ENCODE peak calls at places on chromosomes 6 and 20, in four cellular contexts. Q is mucosa of descending colon, V is RPMI7951, S is GM04504. M is an unnamed sample.

GRCh38 chr20:37941332-37941731 is 38.4 kb downstream of the VSTM2L start:
- DNase-seq in Q (no peak), S (no peak), V (no peak), M (no peak)

GRCh38 chr6:157764346-157765068 is 58.5 kb upstream of the SNX9 start:
- DNase-seq in S (peak; percentile 100), V (peak; percentile 100), Q (peak; percentile 91), M (peak; percentile 100)

GRCh38 chr6:122869437-122870024 is 80.5 kb downstream of the SMPDL3A start:
- DNase-seq in S (peak; percentile 6), V (peak; percentile 4), Q (no peak), M (peak; percentile 24)

GRCh38 chr6:104253236-104253635 is 606.5 kb downstream of the HACE1 start:
- DNase-seq in V (no peak), Q (no peak), S (no peak), M (no peak)

GRCh38 chr6:112289039-112289566 is 34.7 kb upstream of the LAMA4 start:
- DNase-seq in S (peak; percentile 63), V (peak; percentile 86), Q (peak; percentile 54), M (no peak)

GRCh38 chr6:147205690-147206600 is 1.7 kb downstream of the STXBP5 start:
- DNase-seq in V (peak; percentile 51), Q (no peak), S (no peak), M (peak; percentile 54)

GRCh38 chr20:3515379-3516175 is 44.8 kb downstream of the ATRN start:
- DNase-seq in V (no peak), Q (no peak), S (no peak), M (no peak)

GRCh38 chr6:102039450-102039849 is 645.9 kb downstream of the GRIK2 start:
- DNase-seq in V (no peak), Q (no peak), S (no peak), M (no peak)

GRCh38 chr6:166691741-166692140 is 64.7 kb upstream of the RPS6KA2 start:
- DNase-seq in V (no peak), S (no peak), Q (no peak), M (no peak)

GRCh38 chr6:118893095-118893881 is 664 bp upstream of the ASF1A start:
- DNase-seq in S (no peak), Q (no peak), V (peak; percentile 71), M (peak; percentile 69)